ENCODE peak calls at places on chromosomes 2 and 18, in six cellular contexts. X is H1, S is GM12878, V is HepG2, N is SK-N-SH, G is K562. Z is an unnamed sample.

GRCh38 chr2:218397502-218398436 is 1.9 kb upstream of the CTDSP1 start:
- DNase-seq in X (peak), S (peak), V (peak), N (peak), G (peak), Z (peak)

GRCh38 chr2:70553584-70554337 is at the start of gene TGFA:
- DNase-seq in X (peak), S (no peak), V (peak), N (peak), G (peak), Z (peak)

GRCh38 chr18:75879196-75879595 is 451.7 kb upstream of the SMIM21 start:
- DNase-seq in X (no peak), S (no peak), V (no peak), N (no peak), G (no peak), Z (no peak)

GRCh38 chr2:46385786-46386577 is 88.8 kb downstream of the EPAS1 start:
- DNase-seq in X (no peak), S (no peak), V (no peak), N (no peak), G (no peak), Z (no peak)

GRCh38 chr2:165877565-165878550 is 75.7 kb downstream of the TTC21B start:
- DNase-seq in X (no peak), S (peak), V (no peak), N (no peak), G (no peak), Z (no peak)

GRCh38 chr2:229586012-229586411 is 128.3 kb downstream of the DNER start:
- DNase-seq in X (no peak), S (no peak), V (no peak), N (no peak), G (no peak), Z (peak)

GRCh38 chr2:40363631-40364030 is 88.3 kb downstream of the SLC8A1 start:
- DNase-seq in X (no peak), S (no peak), V (no peak), N (no peak), G (no peak), Z (no peak)

GRCh38 chr2:43389581-43390466 is 163.4 kb upstream of the ZFP36L2 start:
- DNase-seq in X (no peak), S (no peak), V (peak), N (no peak), G (no peak), Z (no peak)

GRCh38 chr18:78679061-78679460 is 300.6 kb upstream of the SALL3 start:
- DNase-seq in X (no peak), S (no peak), V (no peak), N (peak), G (no peak), Z (no peak)

GRCh38 chr2:147006724-147007123 is 838.1 kb upstream of the ACVR2A start:
- DNase-seq in X (no peak), S (no peak), V (no peak), N (no peak), G (no peak), Z (no peak)

GRCh38 chr2:9693138-9693520 is 62.3 kb upstream of the YWHAQ start:
- DNase-seq in X (no peak), S (no peak), V (no peak), N (no peak), G (no peak), Z (no peak)

GRCh38 chr18:14974088-14974487 is 226.1 kb downstream of the ANKRD30B start:
- DNase-seq in X (no peak), S (no peak), V (no peak), N (no peak), G (no peak), Z (no peak)

GRCh38 chr2:141947715-141948114 is 183.1 kb downstream of the LRP1B start:
- DNase-seq in X (no peak), S (no peak), V (no peak), N (no peak), G (no peak), Z (no peak)

GRCh38 chr2:64404002-64404731 is 49.8 kb upstream of the LGALSL start:
- DNase-seq in X (peak), S (no peak), V (peak), N (no peak), G (no peak), Z (no peak)

GRCh38 chr2:114940785-114941458 is 498.5 kb downstream of the DPP10 start:
- DNase-seq in X (no peak), S (no peak), V (no peak), N (no peak), G (no peak), Z (no peak)

GRCh38 chr18:23740105-23740830 is 51.0 kb downstream of the LAMA3 start:
- DNase-seq in X (no peak), S (no peak), V (no peak), N (no peak), G (no peak), Z (no peak)

GRCh38 chr2:39099820-39100728 is 20.8 kb downstream of the SOS1 start:
- DNase-seq in X (no peak), S (no peak), V (no peak), N (no peak), G (no peak), Z (no peak)

GRCh38 chr2:30871980-30872789 is 64.9 kb upstream of the CAPN13 start:
- DNase-seq in X (no peak), S (no peak), V (no peak), N (no peak), G (no peak), Z (no peak)

GRCh38 chr2:97961534-97961933 is 34.2 kb downstream of the TMEM131 start:
- DNase-seq in X (no peak), S (peak), V (no peak), N (no peak), G (no peak), Z (no peak)

GRCh38 chr2:27509326-27509725 is 12.7 kb downstream of the GCKR start:
- DNase-seq in X (no peak), S (no peak), V (no peak), N (no peak), G (no peak), Z (no peak)

GRCh38 chr2:171895781-171896180 is 1.7 kb upstream of the SLC25A12 start:
- DNase-seq in X (no peak), S (no peak), V (no peak), N (no peak), G (no peak), Z (no peak)

GRCh38 chr2:123532126-123532525 is 493.0 kb upstream of the CNTNAP5 start:
- DNase-seq in X (no peak), S (no peak), V (no peak), N (no peak), G (no peak), Z (no peak)

GRCh38 chr18:67001052-67001451 is 397.2 kb upstream of the CDH19 start:
- DNase-seq in X (no peak), S (no peak), V (no peak), N (peak), G (no peak), Z (no peak)

GRCh38 chr2:134572996-134573395 is 145.8 kb downstream of the TMEM163 start:
- DNase-seq in X (no peak), S (no peak), V (no peak), N (no peak), G (no peak), Z (no peak)

GRCh38 chr2:122500316-122501105 is 745.1 kb downstream of the TSN start:
- DNase-seq in X (no peak), S (no peak), V (no peak), N (no peak), G (no peak), Z (no peak)

GRCh38 chr2:5093518-5093917 is 598.7 kb upstream of the SOX11 start:
- DNase-seq in X (no peak), S (no peak), V (no peak), N (no peak), G (no peak), Z (no peak)

GRCh38 chr2:108404784-108405397 is 27.1 kb downstream of the SULT1C4 start:
- DNase-seq in X (no peak), S (no peak), V (no peak), N (no peak), G (no peak), Z (no peak)

GRCh38 chr18:61831071-61831470 is 61.7 kb downstream of the RNF152 start:
- DNase-seq in X (no peak), S (no peak), V (no peak), N (peak), G (no peak), Z (no peak)

GRCh38 chr2:71736986-71737385 is 283.6 kb downstream of the DYSF start:
- DNase-seq in X (no peak), S (no peak), V (no peak), N (peak), G (no peak), Z (no peak)

GRCh38 chr2:129627437-129627836 is 352.0 kb upstream of the RAB6C start:
- DNase-seq in X (no peak), S (no peak), V (no peak), N (no peak), G (no peak), Z (no peak)

GRCh38 chr2:29235411-29235810 is 120.2 kb downstream of the CLIP4 start:
- DNase-seq in X (no peak), S (no peak), V (no peak), N (no peak), G (no peak), Z (no peak)

GRCh38 chr2:241702155-241702404 is 241 bp downstream of the ING5 start:
- DNase-seq in X (peak), S (peak), V (no peak), N (peak), G (no peak), Z (no peak)

GRCh38 chr2:148455791-148456190 is 188.8 kb upstream of the EPC2 start:
- DNase-seq in X (no peak), S (no peak), V (peak), N (no peak), G (no peak), Z (no peak)

GRCh38 chr2:58098254-58099096 is 51.9 kb downstream of the VRK2 start:
- DNase-seq in X (no peak), S (no peak), V (no peak), N (no peak), G (no peak), Z (no peak)

GRCh38 chr18:902179-902718 is 2.4 kb upstream of the ADCYAP1 start:
- DNase-seq in X (no peak), S (no peak), V (no peak), N (no peak), G (peak), Z (peak)

GRCh38 chr2:60819155-60819862 is 62.1 kb upstream of the REL start:
- DNase-seq in X (no peak), S (no peak), V (no peak), N (no peak), G (no peak), Z (no peak)

GRCh38 chr2:108268001-108268400 is 20.7 kb upstream of the SULT1C2 start:
- DNase-seq in X (no peak), S (no peak), V (no peak), N (no peak), G (no peak), Z (no peak)

DNA sequence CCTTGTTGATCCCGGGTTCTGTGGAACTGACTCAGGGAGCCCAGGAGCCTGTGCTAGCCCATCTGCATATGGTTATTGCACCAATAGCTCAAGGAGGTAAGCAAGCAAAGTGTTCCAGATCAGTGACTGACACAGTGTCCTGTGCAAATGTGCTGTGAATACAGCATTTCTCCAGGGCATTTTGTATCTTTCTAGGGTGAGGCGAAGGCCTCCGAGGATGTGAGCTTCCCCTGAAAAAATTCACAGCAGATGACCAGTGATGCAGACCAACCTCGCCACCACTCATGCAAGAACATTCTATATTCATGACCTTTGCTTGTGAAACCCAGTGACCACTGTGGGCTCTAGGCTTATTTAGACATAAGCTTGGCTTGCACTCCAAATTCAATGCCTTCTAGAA is 15.2 kb upstream of the NT5DC4 start:
- DNase-seq in X (no peak), S (no peak), V (no peak), N (no peak), G (peak), Z (no peak)
- TF ChIP-seq MAX in X (no peak), S (no peak), V (no peak), N (no peak), G (no peak), Z (no peak)

DNA sequence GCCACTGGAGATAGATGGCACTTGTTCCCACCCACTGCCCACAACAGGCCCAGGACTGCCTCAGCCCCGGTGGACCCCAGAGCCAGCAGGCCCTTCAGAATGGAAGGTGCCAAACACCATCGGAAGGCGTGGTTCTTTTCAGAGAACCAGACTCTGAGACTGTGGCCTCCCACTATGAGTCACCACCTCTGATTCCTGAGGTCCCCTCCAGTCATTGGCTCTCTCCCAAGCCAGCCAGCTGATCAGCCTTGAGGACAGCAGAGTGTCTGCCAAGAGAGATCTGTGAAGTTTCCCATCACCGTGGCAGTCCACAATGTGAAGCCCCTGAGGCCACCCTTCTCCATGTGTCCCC is 10.4 kb upstream of the MAP3K2 start:
- DNase-seq in X (no peak), S (no peak), V (peak), N (peak), G (peak), Z (peak)
- TF ChIP-seq SIN3A in X (no peak), S (no peak), V (no peak), N (peak), G (peak), Z (no peak)

GRCh38 chr2:190277234-190278112 is 42.2 kb downstream of the HIBCH start:
- DNase-seq in X (no peak), S (no peak), V (peak), N (peak), G (peak), Z (peak)
- TF ChIP-seq MAX in X (no peak), S (no peak), V (no peak), N (no peak), G (no peak), Z (no peak)

GRCh38 chr18:25109484-25109883 is 242.5 kb downstream of the ZNF521 start:
- DNase-seq in X (no peak), S (no peak), V (no peak), N (no peak), G (no peak), Z (no peak)
- TF ChIP-seq SIN3A in X (no peak), S (no peak), V (no peak), N (no peak), G (no peak), Z (no peak)

GRCh38 chr2:105238664-105239240 is 2.8 kb upstream of the GPR45 start:
- DNase-seq in X (no peak), S (no peak), V (no peak), N (no peak), G (no peak), Z (no peak)

GRCh38 chr2:105237045-105237765 is 4.3 kb upstream of the GPR45 start:
- DNase-seq in X (no peak), S (no peak), V (no peak), N (no peak), G (no peak), Z (no peak)

GRCh38 chr2:105241443-105241842 is at the start of gene GPR45:
- DNase-seq in X (no peak), S (no peak), V (no peak), N (no peak), G (no peak), Z (no peak)

GRCh38 chr2:105242286-105242993 is 897 bp downstream of the GPR45 start:
- DNase-seq in X (no peak), S (no peak), V (no peak), N (no peak), G (no peak), Z (no peak)

DNA sequence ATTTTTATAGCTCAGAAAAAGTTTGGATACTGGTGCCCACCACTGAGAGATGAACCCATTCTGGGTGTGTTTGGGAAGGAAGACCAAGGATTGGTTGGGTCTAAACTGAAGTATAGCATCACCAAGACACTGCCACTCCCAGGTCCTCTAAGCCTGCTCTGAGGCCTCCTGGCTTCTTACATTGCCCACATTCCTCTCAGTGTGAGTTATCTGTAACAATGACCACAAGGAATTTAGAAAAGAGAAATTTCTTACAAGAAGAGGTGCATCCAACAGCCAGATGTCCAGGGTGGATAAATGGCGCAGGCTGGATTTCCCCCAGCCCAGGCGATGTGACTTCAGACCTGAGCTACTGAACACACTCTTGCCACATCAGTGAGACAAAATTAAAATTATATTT is 1.6 kb upstream of the GPR45 start:
- DNase-seq in X (no peak), S (no peak), V (no peak), N (no peak), G (no peak), Z (no peak)
- TF ChIP-seq MAX in X (no peak), S (no peak), V (no peak), N (no peak), G (no peak), Z (no peak)

GRCh38 chr2:204255469-204255868 is 289.8 kb upstream of the PARD3B start:
- DNase-seq in X (no peak), S (no peak), V (no peak), N (no peak), G (no peak), Z (no peak)

GRCh38 chr2:204258900-204259299 is 286.4 kb upstream of the PARD3B start:
- DNase-seq in X (no peak), S (no peak), V (no peak), N (no peak), G (no peak), Z (no peak)

GRCh38 chr2:204251977-204252376 is 293.3 kb upstream of the PARD3B start:
- DNase-seq in X (no peak), S (no peak), V (no peak), N (no peak), G (no peak), Z (no peak)

GRCh38 chr2:204251118-204251757 is 294.0 kb upstream of the PARD3B start:
- DNase-seq in X (no peak), S (no peak), V (no peak), N (no peak), G (no peak), Z (no peak)

DNA sequence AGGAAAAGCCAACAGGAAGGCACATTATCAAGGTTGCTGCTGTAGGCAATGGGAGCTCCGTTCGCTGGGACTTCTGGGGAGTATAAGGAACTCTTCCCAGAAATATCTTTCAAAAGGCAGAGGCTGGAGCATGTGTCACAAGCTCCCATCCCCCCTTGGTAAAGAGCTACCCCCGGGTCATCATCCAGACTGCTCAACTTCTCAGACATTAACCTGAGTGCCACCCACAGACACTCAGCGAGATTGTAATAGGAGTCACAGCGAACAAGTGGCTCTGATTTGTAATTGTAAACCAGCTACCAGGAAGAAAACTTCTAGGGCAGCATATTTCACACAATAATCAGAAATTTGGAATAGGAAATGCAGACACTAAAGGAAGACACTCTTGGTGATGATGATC is 290.2 kb upstream of the PARD3B start:
- DNase-seq in X (no peak), S (no peak), V (no peak), N (no peak), G (no peak), Z (no peak)
- TF ChIP-seq SIN3A in X (no peak), S (no peak), V (no peak), N (no peak), G (no peak), Z (no peak)

DNA sequence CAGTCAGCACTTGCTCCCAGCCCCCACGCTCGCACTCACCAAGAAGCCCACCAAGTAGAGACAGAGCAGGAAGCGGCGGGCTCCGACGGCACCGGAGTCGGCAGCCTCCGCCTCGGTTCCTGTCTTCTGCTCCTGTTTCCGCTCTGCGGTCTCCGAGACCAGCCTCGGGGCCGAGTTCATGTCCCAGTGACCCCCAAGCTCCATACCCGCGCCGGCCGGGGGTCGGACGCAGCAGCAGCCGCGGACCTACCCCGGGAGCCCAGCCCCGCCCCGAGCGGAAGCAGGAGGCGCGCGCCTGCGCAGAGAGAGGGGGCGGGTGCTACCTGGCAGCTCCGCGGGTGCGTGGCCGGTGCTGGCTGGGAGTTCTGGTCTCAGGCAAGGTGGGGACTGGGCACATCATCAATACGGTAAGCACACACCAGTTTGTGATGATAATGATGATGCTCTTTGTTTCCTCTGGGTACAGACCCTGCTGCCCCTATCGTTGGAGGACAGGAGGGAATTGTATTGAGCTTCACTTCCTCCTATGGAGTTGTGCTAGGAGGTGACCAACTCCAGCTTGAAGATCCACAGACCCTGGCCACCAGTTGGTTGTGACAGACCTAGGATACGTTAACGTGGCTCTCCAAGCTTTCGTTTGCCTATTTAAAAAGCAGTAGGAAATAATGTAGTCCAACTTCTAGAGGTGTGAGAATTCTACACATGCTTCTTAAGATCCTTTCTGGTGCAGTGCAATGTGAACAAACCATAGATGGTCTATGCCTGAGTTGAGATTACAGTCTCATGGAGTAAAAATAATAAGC is 25.0 kb upstream of the TMEM182 start:
- DNase-seq in X (peak), S (no peak), V (peak), N (peak), G (peak), Z (peak)
- TF ChIP-seq MAX in X (peak), S (no peak), V (peak), N (peak), G (peak), Z (peak)